ENCODE peak calls at places on chromosomes 6 and 20, in six cellular contexts. Z is lower lobe of right lung, B is HFFc6, N is AG10803, Y is fibroblast of mammary gland, A is RPMI8226. G is an unnamed sample.

GRCh38 chr6:107448776-107449175 is 10.6 kb downstream of the PDSS2 start:
- DNase-seq in N (no peak), Y (no peak), Z (no peak), A (no peak), B (no peak), G (no peak)

GRCh38 chr6:32842021-32842650 is 1.7 kb downstream of the PSMB8 start:
- DNase-seq in N (no peak), A (no peak), Z (no peak), Y (no peak), B (no peak), G (no peak)

GRCh38 chr20:41116282-41116960 is 20.9 kb upstream of the PLCG1 start:
- DNase-seq in Z (no peak), B (no peak), N (no peak), Y (no peak), A (no peak), G (no peak)

GRCh38 chr6:27720607-27721580 is 191.3 kb downstream of the OR2B2 start:
- DNase-seq in A (peak; percentile 63), B (peak; percentile 63), N (peak; percentile 2), Z (no peak), Y (peak; percentile 79), G (no peak)

GRCh38 chr6:7505196-7505699 is 36.2 kb upstream of the DSP start:
- DNase-seq in Y (peak; percentile 63), B (peak; percentile 79), N (peak; percentile 86), Z (no peak), A (peak; percentile 96), G (no peak)

GRCh38 chr20:57560554-57561355 is at the start of gene PCK1:
- DNase-seq in Y (peak; percentile 28), A (peak; percentile 61), B (no peak), Z (no peak), N (no peak), G (no peak)

GRCh38 chr6:164104432-164104831 is 689.9 kb downstream of the QKI start:
- DNase-seq in A (no peak), B (no peak), N (no peak), Y (no peak), Z (no peak), G (no peak)

GRCh38 chr20:15555913-15556312 is 1017.3 kb downstream of the KIF16B start:
- DNase-seq in B (no peak), N (no peak), Y (no peak), A (no peak), Z (no peak), G (no peak)

GRCh38 chr20:19519461-19519860 is 238.6 kb upstream of the RIN2 start:
- DNase-seq in Z (no peak), Y (no peak), A (no peak), N (no peak), B (no peak), G (no peak)

GRCh38 chr6:75090574-75090973 is 115.3 kb downstream of the COL12A1 start:
- DNase-seq in Z (no peak), B (no peak), Y (no peak), N (no peak), A (no peak), G (no peak)

GRCh38 chr20:2637246-2637645 is 15.2 kb upstream of the NOP56 start:
- DNase-seq in A (no peak), N (no peak), B (no peak), Z (no peak), Y (no peak), G (no peak)

GRCh38 chr6:90008189-90008907 is 114.1 kb downstream of the GJA10 start:
- DNase-seq in Y (no peak), N (no peak), A (no peak), B (no peak), Z (no peak), G (no peak)

GRCh38 chr6:153150767-153151440 is 19.8 kb upstream of the RGS17 start:
- DNase-seq in Z (no peak), B (no peak), N (no peak), A (peak; percentile 65), Y (no peak), G (no peak)

GRCh38 chr20:50138479-50139393 is 14.8 kb downstream of the PEDS1 start:
- DNase-seq in B (no peak), Z (no peak), N (no peak), A (no peak), Y (no peak), G (peak; percentile 67)

GRCh38 chr6:137677714-137678113 is 183.5 kb upstream of the OLIG3 start:
- DNase-seq in B (no peak), Y (no peak), A (no peak), Z (peak; percentile 84), N (no peak), G (peak; percentile 86)

GRCh38 chr20:6632187-6632586 is 135.3 kb upstream of the BMP2 start:
- DNase-seq in Y (peak; percentile 15), A (peak; percentile 37), B (no peak), N (peak; percentile 37), Z (no peak), G (no peak)

GRCh38 chr6:132218063-132218696 is 183.1 kb downstream of the MOXD1 start:
- DNase-seq in B (peak; percentile 22), Z (no peak), A (no peak), Y (peak; percentile 48), N (no peak), G (no peak)

GRCh38 chr6:106163966-106164877 is 78.1 kb downstream of the PRDM1 start:
- DNase-seq in N (peak; percentile 90), A (peak; percentile 69), Z (no peak), Y (peak; percentile 97), B (peak; percentile 71), G (peak; percentile 17)

GRCh38 chr6:41767112-41767946 is 12.4 kb downstream of the FRS3 start:
- DNase-seq in Z (no peak), A (no peak), Y (peak; percentile 77), N (peak; percentile 82), B (peak; percentile 92), G (no peak)

GRCh38 chr20:62908971-62909791 is 17.1 kb downstream of the DIDO1 start:
- DNase-seq in B (no peak), Z (peak; percentile 25), N (no peak), Y (no peak), A (no peak), G (peak; percentile 15)

GRCh38 chr6:47701374-47701773 is 3.0 kb downstream of the ADGRF4 start:
- DNase-seq in Y (no peak), B (no peak), Z (no peak), A (no peak), N (no peak), G (no peak)

GRCh38 chr20:8454137-8454712 is 322.2 kb downstream of the PLCB1 start:
- DNase-seq in Z (no peak), B (peak; percentile 96), A (peak; percentile 15), Y (peak; percentile 98), N (peak; percentile 84), G (no peak)

GRCh38 chr6:22717906-22718305 is 148.5 kb downstream of the HDGFL1 start:
- DNase-seq in Z (no peak), Y (no peak), N (no peak), B (no peak), A (peak; percentile 40), G (no peak)

GRCh38 chr20:60486345-60486744 is 528.1 kb downstream of the CDH26 start:
- DNase-seq in B (no peak), Z (no peak), A (no peak), N (no peak), Y (no peak), G (no peak)

G was measured in upper lobe of left lung.